ENCODE peak calls at places on chromosomes 7 and 10, in nine cellular contexts. S is fibroblast of lung, N is lung, X is HAP-1, G is psoas muscle, V is spleen, H is ascending aorta, B is endothelial cell of umbilical vein, T is A549. P is an unnamed sample.

GRCh38 chr10:47311193-47311899 is 10.9 kb upstream of the GDF2 start:
- DNase-seq in S (no peak), N (no peak), X (no peak), G (no peak), V (peak; percentile 83), H (no peak), B (no peak), T (no peak), P (peak; percentile 17)

GRCh38 chr7:1969459-1970284 is 263.1 kb downstream of the MAD1L1 start:
- DNase-seq in S (no peak), N (no peak), X (no peak), G (no peak), V (peak; percentile 69), H (no peak), B (no peak), T (no peak), P (no peak)

GRCh38 chr7:29496355-29497020 is 67.1 kb upstream of the PRR15 start:
- DNase-seq in S (no peak), N (no peak), X (peak; percentile 70), G (no peak), V (no peak), H (no peak), B (no peak), T (no peak), P (no peak)

GRCh38 chr7:100897111-100897608 is 1.5 kb upstream of the ACHE start:
- DNase-seq in S (no peak), N (no peak), X (no peak), G (peak; percentile 75), V (peak; percentile 87), H (no peak), B (no peak), T (no peak), P (peak; percentile 68)

GRCh38 chr10:80158598-80159127 is 26.1 kb downstream of the PLAC9 start:
- DNase-seq in S (peak; percentile 100), N (peak; percentile 64), X (no peak), G (peak; percentile 90), V (peak; percentile 62), H (peak; percentile 97), B (peak; percentile 96), T (peak; percentile 75), P (no peak)

GRCh38 chr7:2100278-2101205 is 132.2 kb downstream of the MAD1L1 start:
- DNase-seq in S (no peak), N (no peak), X (no peak), G (no peak), V (peak; percentile 92), H (no peak), B (no peak), T (no peak), P (no peak)

GRCh38 chr10:22697799-22698198 is 16.6 kb downstream of the PIP4K2A start:
- DNase-seq in S (no peak), N (no peak), X (no peak), G (no peak), V (no peak), H (no peak), B (no peak), T (no peak), P (no peak)

GRCh38 chr10:71213761-71214440 is 1.5 kb downstream of the UNC5B start:
- DNase-seq in S (peak; percentile 81), N (no peak), X (no peak), G (no peak), V (peak; percentile 68), H (peak; percentile 65), B (peak; percentile 29), T (peak; percentile 33), P (no peak)

GRCh38 chr10:77081411-77082010 is 556.1 kb downstream of the KCNMA1 start:
- DNase-seq in S (no peak), N (no peak), X (peak; percentile 65), G (no peak), V (no peak), H (no peak), B (no peak), T (no peak), P (no peak)

GRCh38 chr10:61280303-61280702 is 172.9 kb downstream of the TMEM26 start:
- DNase-seq in S (no peak), N (no peak), X (no peak), G (no peak), V (no peak), H (no peak), B (peak; percentile 6), T (no peak), P (no peak)

GRCh38 chr7:148472406-148472805 is 118.2 kb upstream of the C7orf33 start:
- DNase-seq in S (no peak), N (no peak), X (no peak), G (no peak), V (no peak), H (no peak), B (no peak), T (no peak), P (no peak)

GRCh38 chr10:62049815-62050626 is 148.5 kb downstream of the ARID5B start:
- DNase-seq in S (no peak), N (no peak), X (no peak), G (no peak), V (no peak), H (no peak), B (peak; percentile 64), T (no peak), P (no peak)

GRCh38 chr7:6533893-6534804 is 17.1 kb downstream of the GRID2IP start:
- DNase-seq in S (no peak), N (no peak), X (no peak), G (no peak), V (no peak), H (no peak), B (peak; percentile 8), T (no peak), P (no peak)

GRCh38 chr10:18565006-18565405 is 86.4 kb downstream of the NSUN6 start:
- DNase-seq in S (no peak), N (no peak), X (no peak), G (no peak), V (no peak), H (no peak), B (no peak), T (no peak), P (no peak)
- H3K9me3 ChIP-seq in S (no peaks in the 10 kb centered on the region), N (peaks cover 3% of the 10 kb centered on the region), X (no peaks in the 10 kb centered on the region), G (peaks cover 24% of the 10 kb centered on the region), V (peaks cover 94% of the 10 kb centered on the region), H (no peaks in the 10 kb centered on the region), B (no peaks in the 10 kb centered on the region), T (peaks cover 5% of the 10 kb centered on the region), P (peaks cover 15% of the 10 kb centered on the region)

GRCh38 chr7:57256637-57257375 is 124.6 kb upstream of the ZNF479 start:
- DNase-seq in S (no peak), N (no peak), X (no peak), G (no peak), V (peak; percentile 63), H (no peak), B (no peak), T (no peak), P (no peak)
- H3K9me3 ChIP-seq in S (no peaks in the 10 kb centered on the region), N (no peaks in the 10 kb centered on the region), X (no peaks in the 10 kb centered on the region), G (no peaks in the 10 kb centered on the region), V (peaks cover 83% of the 10 kb centered on the region), H (peaks cover 14% of the 10 kb centered on the region), B (no peaks in the 10 kb centered on the region), T (peaks cover 5% of the 10 kb centered on the region), P (no peaks in the 10 kb centered on the region)

GRCh38 chr7:158165711-158166110 is 421.9 kb downstream of the PTPRN2 start:
- DNase-seq in S (no peak), N (no peak), X (no peak), G (no peak), V (no peak), H (no peak), B (no peak), T (no peak), P (no peak)
- H3K9me3 ChIP-seq in S (no peaks in the 10 kb centered on the region), N (no peaks in the 10 kb centered on the region), X (no peaks in the 10 kb centered on the region), G (no peaks in the 10 kb centered on the region), V (peaks cover 23% of the 10 kb centered on the region), H (no peaks in the 10 kb centered on the region), B (peaks cover 11% of the 10 kb centered on the region), T (no peaks in the 10 kb centered on the region), P (no peaks in the 10 kb centered on the region)

DNA sequence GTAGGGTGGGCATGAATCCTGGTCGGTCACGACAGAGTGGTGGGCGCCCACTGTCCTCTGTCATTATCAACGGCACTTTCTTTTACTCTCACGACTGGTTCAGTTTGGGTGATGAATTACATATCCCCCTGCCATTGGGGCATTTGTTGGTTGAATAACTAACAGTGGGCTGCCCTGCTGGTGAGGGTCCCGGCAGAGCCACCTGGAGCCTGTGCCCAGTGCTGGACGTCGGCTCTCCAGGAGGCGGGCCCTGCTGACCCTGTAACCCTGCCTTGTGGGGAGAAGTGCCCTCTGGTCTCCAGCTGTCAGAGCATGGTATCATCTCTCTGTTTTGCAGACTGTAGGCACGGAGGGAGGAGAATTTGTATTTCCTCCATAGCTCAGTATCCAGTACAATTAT is 199.1 kb downstream of the GLRX3 start:
- DNase-seq in S (no peak), N (no peak), X (no peak), G (no peak), V (no peak), H (no peak), B (no peak), T (no peak), P (no peak)
- H3K9me3 ChIP-seq in S (no peaks in the 10 kb centered on the region), N (no peaks in the 10 kb centered on the region), X (no peaks in the 10 kb centered on the region), G (no peaks in the 10 kb centered on the region), V (no peaks in the 10 kb centered on the region), H (no peaks in the 10 kb centered on the region), B (no peaks in the 10 kb centered on the region), T (no peaks in the 10 kb centered on the region), P (no peaks in the 10 kb centered on the region)

GRCh38 chr10:1431229-1431628 is 306.1 kb downstream of the ADARB2 start:
- DNase-seq in S (no peak), N (no peak), X (no peak), G (no peak), V (no peak), H (no peak), B (no peak), T (no peak), P (no peak)
- H3K9me3 ChIP-seq in S (no peaks in the 10 kb centered on the region), N (no peaks in the 10 kb centered on the region), X (no peaks in the 10 kb centered on the region), G (peaks cover 4% of the 10 kb centered on the region), V (peaks cover 24% of the 10 kb centered on the region), H (no peaks in the 10 kb centered on the region), B (peaks cover 2% of the 10 kb centered on the region), T (peaks cover 15% of the 10 kb centered on the region), P (no peaks in the 10 kb centered on the region)

GRCh38 chr10:37679465-37679864 is 177.9 kb downstream of the ZNF248 start:
- DNase-seq in S (no peak), N (no peak), X (no peak), G (no peak), V (no peak), H (no peak), B (no peak), T (no peak), P (no peak)

GRCh38 chr10:37680716-37681616 is 176.4 kb downstream of the ZNF248 start:
- DNase-seq in S (no peak), N (no peak), X (no peak), G (no peak), V (peak; percentile 65), H (no peak), B (no peak), T (no peak), P (no peak)

GRCh38 chr10:37680243-37680683 is 177.1 kb downstream of the ZNF248 start:
- DNase-seq in S (no peak), N (no peak), X (no peak), G (no peak), V (peak; percentile 67), H (no peak), B (no peak), T (no peak), P (no peak)

GRCh38 chr10:37682617-37683016 is 174.8 kb downstream of the ZNF248 start:
- DNase-seq in S (no peak), N (no peak), X (no peak), G (no peak), V (no peak), H (no peak), B (no peak), T (no peak), P (no peak)

GRCh38 chr10:37681617-37681999 is 175.8 kb downstream of the ZNF248 start:
- DNase-seq in S (no peak), N (no peak), X (no peak), G (no peak), V (no peak), H (no peak), B (no peak), T (no peak), P (no peak)
- H3K9me3 ChIP-seq in S (no peaks in the 10 kb centered on the region), N (no peaks in the 10 kb centered on the region), X (no peaks in the 10 kb centered on the region), G (no peaks in the 10 kb centered on the region), V (peaks cover 94% of the 10 kb centered on the region), H (no peaks in the 10 kb centered on the region), B (peaks cover 11% of the 10 kb centered on the region), T (peaks cover 2% of the 10 kb centered on the region), P (no peaks in the 10 kb centered on the region)